ENCODE peak calls at places on chromosomes 5 and 9, in five cellular contexts. P is HEK293T, N is A549, L is HFFc6, J is adipocyte. Y is an unnamed sample.

GRCh38 chr9:131899248-131899882 is 159.5 kb upstream of the RAPGEF1 start:
- DNase-seq in L (no peak), N (no peak), P (no peak), J (no peak), Y (no peak)

GRCh38 chr5:131416729-131417128 is 152.9 kb downstream of the CDC42SE2 start:
- DNase-seq in P (no peak), N (no peak), J (no peak), L (no peak), Y (no peak)

GRCh38 chr5:100790170-100790665 is 112.9 kb downstream of the ST8SIA4 start:
- DNase-seq in P (no peak), N (peak), J (no peak), L (no peak), Y (no peak)

GRCh38 chr5:115382989-115383388 is 86.5 kb upstream of the CCDC112 start:
- DNase-seq in J (peak), N (no peak), L (no peak), P (no peak), Y (no peak)

GRCh38 chr9:37801287-37801850 is 772 bp downstream of the DCAF10 start:
- DNase-seq in L (peak), P (peak), J (peak), N (peak), Y (no peak)

GRCh38 chr9:129109952-129110739 is 447 bp downstream of the CRAT start:
- DNase-seq in N (peak), P (no peak), L (peak), J (peak), Y (no peak)

GRCh38 chr9:14092344-14092743 is 221.6 kb downstream of the NFIB start:
- DNase-seq in N (no peak), P (no peak), L (no peak), J (peak), Y (no peak)

GRCh38 chr9:135952664-135953206 is 8.4 kb downstream of the UBAC1 start:
- DNase-seq in P (no peak), L (no peak), J (no peak), N (no peak), Y (no peak)

GRCh38 chr9:130862747-130863146 is 27.7 kb downstream of the ABL1 start:
- DNase-seq in N (no peak), J (no peak), L (no peak), P (no peak), Y (no peak)

GRCh38 chr5:179793470-179794139 is at the start of gene LTC4S:
- DNase-seq in J (no peak), N (no peak), P (no peak), L (no peak), Y (no peak)

GRCh38 chr9:12699529-12699928 is 6.3 kb downstream of the TYRP1 start:
- DNase-seq in N (no peak), J (peak), L (peak), P (no peak), Y (no peak)

GRCh38 chr9:3828495-3828894 is 302.7 kb upstream of the RFX3 start:
- DNase-seq in P (no peak), N (no peak), L (peak), J (peak), Y (no peak)

GRCh38 chr5:89991592-89991991 is 418.0 kb downstream of the CETN3 start:
- DNase-seq in P (no peak), L (no peak), J (no peak), N (no peak), Y (no peak)

GRCh38 chr9:123211081-123211480 is 57.3 kb downstream of the STRBP start:
- DNase-seq in N (no peak), P (no peak), L (no peak), J (no peak), Y (no peak)

GRCh38 chr5:16776611-16777251 is 159.4 kb downstream of the MYO10 start:
- DNase-seq in L (no peak), J (no peak), N (peak), P (peak), Y (peak)

GRCh38 chr9:134597041-134597913 is 44.3 kb upstream of the COL5A1 start:
- DNase-seq in P (no peak), N (peak), J (no peak), L (peak), Y (no peak)

GRCh38 chr5:146662229-146662628 is 146.2 kb upstream of the GPR151 start:
- DNase-seq in P (no peak), L (peak), J (peak), N (peak), Y (no peak)

GRCh38 chr5:33261747-33262146 is 179.0 kb upstream of the TARS1 start:
- DNase-seq in L (no peak), N (no peak), P (no peak), J (no peak), Y (no peak)

GRCh38 chr9:79565245-79565644 is 6.5 kb upstream of the TLE4 start:
- DNase-seq in L (no peak), P (no peak), J (no peak), N (no peak), Y (no peak)

GRCh38 chr5:173412566-173412965 is 84.4 kb upstream of the STC2 start:
- DNase-seq in L (no peak), N (no peak), P (no peak), J (no peak), Y (no peak)

GRCh38 chr9:93187047-93187446 is 3.1 kb downstream of the WNK2 start:
- DNase-seq in J (no peak), N (no peak), L (no peak), P (no peak), Y (no peak)

GRCh38 chr5:143229426-143229895 is 174.0 kb downstream of the NR3C1 start:
- DNase-seq in L (no peak), J (no peak), P (no peak), N (no peak), Y (no peak)

GRCh38 chr5:180056153-180056552 is 15.4 kb downstream of the RNF130 start:
- DNase-seq in J (no peak), L (no peak), P (no peak), N (no peak), Y (no peak)

GRCh38 chr9:38355526-38356120 is 36.9 kb upstream of the ALDH1B1 start:
- DNase-seq in P (no peak), J (no peak), N (no peak), L (no peak), Y (no peak)

GRCh38 chr9:135896626-135897025 is 10.7 kb downstream of the CAMSAP1 start:
- DNase-seq in J (no peak), N (no peak), P (no peak), L (no peak), Y (no peak)